ENCODE peak calls at places on chromosomes 3 and 15, in five cellular contexts. One of them, this sample, is unnamed.

GRCh38 chr15:50685976-50686467 is 575 bp downstream of the TRPM7 start:
- DNase-seq in SK-N-SH: peak
- DNase-seq in H1: peak
- DNase-seq in IMR-90: peak
- DNase-seq in HepG2: peak
- DNase-seq in this sample: peak

GRCh38 chr15:90571063-90571541 is 41.4 kb downstream of the CRTC3 start:
- DNase-seq in H1: no peak
- DNase-seq in HepG2: no peak
- DNase-seq in IMR-90: no peak
- DNase-seq in SK-N-SH: no peak
- DNase-seq in this sample: no peak

GRCh38 chr3:81363816-81364215 is 397.6 kb downstream of the GBE1 start:
- DNase-seq in IMR-90: no peak
- DNase-seq in SK-N-SH: no peak
- DNase-seq in HepG2: no peak
- DNase-seq in H1: no peak
- DNase-seq in this sample: no peak

GRCh38 chr3:65829228-65829627 is 209.5 kb downstream of the MAGI1 start:
- DNase-seq in SK-N-SH: no peak
- DNase-seq in IMR-90: no peak
- DNase-seq in H1: no peak
- DNase-seq in HepG2: no peak
- DNase-seq in this sample: no peak

GRCh38 chr15:94493176-94493575 is 261.8 kb downstream of the MCTP2 start:
- DNase-seq in HepG2: no peak
- DNase-seq in IMR-90: no peak
- DNase-seq in H1: no peak
- DNase-seq in SK-N-SH: no peak
- DNase-seq in this sample: no peak

GRCh38 chr3:133393691-133394474 is 6.0 kb upstream of the BFSP2 start:
- DNase-seq in H1: no peak
- DNase-seq in IMR-90: no peak
- DNase-seq in SK-N-SH: no peak
- DNase-seq in HepG2: no peak
- DNase-seq in this sample: no peak

GRCh38 chr3:76047368-76047767 is 262.0 kb upstream of the ZNF717 start:
- DNase-seq in IMR-90: no peak
- DNase-seq in HepG2: no peak
- DNase-seq in SK-N-SH: peak
- DNase-seq in H1: no peak
- DNase-seq in this sample: no peak

GRCh38 chr3:105402287-105402801 is 35.6 kb downstream of the ALCAM start:
- DNase-seq in H1: no peak
- DNase-seq in HepG2: no peak
- DNase-seq in SK-N-SH: no peak
- DNase-seq in IMR-90: peak
- DNase-seq in this sample: no peak

GRCh38 chr3:61483997-61484396 is 77.4 kb upstream of the PTPRG start:
- DNase-seq in HepG2: no peak
- DNase-seq in SK-N-SH: no peak
- DNase-seq in IMR-90: no peak
- DNase-seq in H1: no peak
- DNase-seq in this sample: no peak

GRCh38 chr3:195931582-195932273 is 23.4 kb upstream of the TNK2 start:
- DNase-seq in IMR-90: no peak
- DNase-seq in H1: no peak
- DNase-seq in HepG2: peak
- DNase-seq in SK-N-SH: no peak
- DNase-seq in this sample: no peak

GRCh38 chr15:45111390-45112142 is 2.4 kb downstream of the DUOX2 start:
- DNase-seq in HepG2: no peak
- DNase-seq in IMR-90: no peak
- DNase-seq in SK-N-SH: peak
- DNase-seq in H1: peak
- DNase-seq in this sample: no peak

GRCh38 chr3:52092891-52093290 is 36.5 kb upstream of the DUSP7 start:
- DNase-seq in IMR-90: no peak
- DNase-seq in H1: no peak
- DNase-seq in SK-N-SH: no peak
- DNase-seq in HepG2: no peak
- DNase-seq in this sample: no peak

GRCh38 chr15:33963831-33964664 is 4.2 kb upstream of the CHRM5 start:
- DNase-seq in HepG2: peak
- DNase-seq in H1: no peak
- DNase-seq in IMR-90: peak
- DNase-seq in SK-N-SH: peak
- DNase-seq in this sample: no peak

GRCh38 chr3:192273611-192274010 is 453.7 kb downstream of the FGF12 start:
- DNase-seq in SK-N-SH: no peak
- DNase-seq in HepG2: no peak
- DNase-seq in H1: no peak
- DNase-seq in IMR-90: no peak
- DNase-seq in this sample: no peak

GRCh38 chr3:134328147-134328591 is 46.1 kb downstream of the AMOTL2 start:
- DNase-seq in HepG2: no peak
- DNase-seq in SK-N-SH: no peak
- DNase-seq in H1: no peak
- DNase-seq in IMR-90: peak
- DNase-seq in this sample: no peak

GRCh38 chr15:62390793-62391543 is 225.9 kb upstream of the C2CD4B start:
- DNase-seq in SK-N-SH: peak
- DNase-seq in HepG2: peak
- DNase-seq in H1: peak
- DNase-seq in IMR-90: peak
- DNase-seq in this sample: no peak

GRCh38 chr3:69031635-69032034 is 18.2 kb upstream of the EOGT start:
- DNase-seq in H1: no peak
- DNase-seq in HepG2: no peak
- DNase-seq in IMR-90: no peak
- DNase-seq in SK-N-SH: no peak
- DNase-seq in this sample: no peak

GRCh38 chr3:161567962-161568361 is 71.4 kb downstream of the OTOL1 start:
- DNase-seq in H1: no peak
- DNase-seq in IMR-90: no peak
- DNase-seq in HepG2: no peak
- DNase-seq in SK-N-SH: no peak
- DNase-seq in this sample: no peak

GRCh38 chr3:45498532-45498931 is 96.0 kb upstream of the LIMD1 start:
- DNase-seq in HepG2: no peak
- DNase-seq in H1: no peak
- DNase-seq in SK-N-SH: no peak
- DNase-seq in IMR-90: no peak
- DNase-seq in this sample: no peak

GRCh38 chr3:197356741-197357140 is 58.3 kb upstream of the DLG1 start:
- DNase-seq in IMR-90: no peak
- DNase-seq in H1: no peak
- DNase-seq in HepG2: no peak
- DNase-seq in SK-N-SH: no peak
- DNase-seq in this sample: no peak

GRCh38 chr3:13584901-13585300 is 36.0 kb downstream of the FBLN2 start:
- DNase-seq in SK-N-SH: no peak
- DNase-seq in HepG2: no peak
- DNase-seq in H1: no peak
- DNase-seq in IMR-90: no peak
- DNase-seq in this sample: no peak

GRCh38 chr15:26359855-26360254 is 413.0 kb downstream of the GABRB3 start:
- DNase-seq in HepG2: no peak
- DNase-seq in SK-N-SH: no peak
- DNase-seq in H1: no peak
- DNase-seq in IMR-90: no peak
- DNase-seq in this sample: no peak

GRCh38 chr3:56923546-56924224 is 121.9 kb upstream of the ARHGEF3 start:
- DNase-seq in H1: no peak
- DNase-seq in IMR-90: peak
- DNase-seq in HepG2: no peak
- DNase-seq in SK-N-SH: no peak
- DNase-seq in this sample: no peak

GRCh38 chr3:192417012-192417411 is 310.3 kb downstream of the FGF12 start:
- DNase-seq in HepG2: no peak
- DNase-seq in SK-N-SH: no peak
- DNase-seq in H1: no peak
- DNase-seq in IMR-90: no peak
- DNase-seq in this sample: no peak

GRCh38 chr3:9396301-9396631 is 1.1 kb upstream of the SETD5 start:
- DNase-seq in IMR-90: peak
- DNase-seq in SK-N-SH: no peak
- DNase-seq in HepG2: no peak
- DNase-seq in H1: no peak
- DNase-seq in this sample: peak

GRCh38 chr15:69143756-69144436 is 16.5 kb upstream of the GLCE start:
- DNase-seq in IMR-90: no peak
- DNase-seq in SK-N-SH: no peak
- DNase-seq in H1: no peak
- DNase-seq in HepG2: no peak
- DNase-seq in this sample: no peak

GRCh38 chr3:177713921-177714900 is 516.9 kb upstream of the TBL1XR1 start:
- DNase-seq in SK-N-SH: peak
- DNase-seq in H1: no peak
- DNase-seq in IMR-90: no peak
- DNase-seq in HepG2: no peak
- DNase-seq in this sample: no peak

GRCh38 chr3:187728930-187729583 is 16.2 kb downstream of the BCL6 start:
- DNase-seq in IMR-90: no peak
- DNase-seq in SK-N-SH: no peak
- DNase-seq in H1: no peak
- DNase-seq in HepG2: no peak
- DNase-seq in this sample: no peak

GRCh38 chr3:9151240-9151639 is 98.2 kb downstream of the SRGAP3 start:
- DNase-seq in H1: no peak
- DNase-seq in IMR-90: no peak
- DNase-seq in HepG2: no peak
- DNase-seq in SK-N-SH: no peak
- DNase-seq in this sample: no peak

GRCh38 chr3:64188810-64189560 is 36.3 kb downstream of the PRICKLE2 start:
- DNase-seq in H1: no peak
- DNase-seq in SK-N-SH: no peak
- DNase-seq in HepG2: no peak
- DNase-seq in IMR-90: peak
- DNase-seq in this sample: no peak

GRCh38 chr3:64185436-64185835 is 39.8 kb downstream of the PRICKLE2 start:
- DNase-seq in IMR-90: no peak
- DNase-seq in H1: no peak
- DNase-seq in HepG2: no peak
- DNase-seq in SK-N-SH: no peak
- DNase-seq in this sample: no peak

GRCh38 chr3:64186667-64187064 is 38.6 kb downstream of the PRICKLE2 start:
- DNase-seq in IMR-90: no peak
- DNase-seq in SK-N-SH: no peak
- DNase-seq in HepG2: no peak
- DNase-seq in H1: no peak
- DNase-seq in this sample: no peak

GRCh38 chr3:64184621-64185020 is 40.6 kb downstream of the PRICKLE2 start:
- DNase-seq in HepG2: no peak
- DNase-seq in IMR-90: peak
- DNase-seq in SK-N-SH: no peak
- DNase-seq in H1: no peak
- DNase-seq in this sample: no peak

GRCh38 chr3:64187065-64187959 is 38.0 kb downstream of the PRICKLE2 start:
- DNase-seq in HepG2: peak
- DNase-seq in IMR-90: peak
- DNase-seq in SK-N-SH: no peak
- DNase-seq in H1: no peak
- DNase-seq in this sample: no peak
- H2AFZ ChIP-seq in HepG2: no peak
- H2AFZ ChIP-seq in IMR-90: peak
- H2AFZ ChIP-seq in SK-N-SH: no peak
- H2AFZ ChIP-seq in H1: no peak
- H2AFZ ChIP-seq in this sample: no peak

DNA sequence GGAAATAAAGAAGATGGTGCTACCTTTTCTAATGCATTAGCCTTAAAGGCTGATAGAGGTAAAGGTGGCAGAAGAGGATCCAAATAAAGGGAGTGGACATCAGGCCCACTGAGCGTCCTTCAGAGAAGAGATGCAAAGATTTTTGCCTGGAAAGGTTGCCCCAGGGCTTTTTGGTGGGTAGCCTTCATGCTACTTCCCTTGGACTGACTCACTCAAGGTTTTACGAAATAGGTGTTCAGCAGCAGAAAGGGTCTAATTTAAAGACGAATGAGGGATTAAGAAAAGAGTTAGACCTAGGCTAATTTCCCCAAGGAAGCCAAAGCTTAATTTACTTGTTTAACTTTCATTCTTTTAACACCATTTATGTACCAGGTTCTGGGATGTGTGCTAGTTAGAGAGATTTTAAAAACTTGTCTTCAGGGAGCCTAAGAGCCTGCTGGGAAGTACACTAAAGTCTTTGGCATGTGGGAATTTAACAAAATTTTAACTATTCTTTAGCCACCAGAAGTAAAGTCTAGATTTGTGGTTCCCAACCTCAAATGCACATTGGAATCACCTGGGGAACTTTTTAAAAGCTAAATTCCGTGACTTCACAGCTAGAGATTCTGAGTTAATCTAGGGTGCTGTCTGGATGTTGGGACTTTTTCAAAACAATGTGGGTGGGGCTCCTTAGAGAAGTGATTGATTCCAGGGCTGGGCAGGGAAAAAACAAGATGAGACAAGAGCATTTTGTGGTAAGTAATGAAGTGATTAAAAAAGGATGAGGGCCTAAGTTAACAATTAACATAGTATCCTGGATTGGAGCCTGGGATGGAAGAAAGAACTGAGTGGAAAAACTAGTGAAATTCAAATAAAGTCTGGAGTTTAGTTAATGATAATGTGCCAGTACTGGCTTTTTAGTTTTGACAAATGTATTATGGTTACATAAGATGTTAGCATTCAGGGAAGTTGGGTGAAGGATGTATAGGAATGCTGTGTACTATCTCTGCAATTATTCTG is 3.4 kb downstream of the IL20RB start:
- DNase-seq in SK-N-SH: no peak
- DNase-seq in IMR-90: no peak
- DNase-seq in HepG2: no peak
- DNase-seq in H1: no peak
- DNase-seq in this sample: no peak
- TF ChIP-seq RFX5 in SK-N-SH: no peak
- TF ChIP-seq RFX5 in IMR-90: no peak
- TF ChIP-seq RFX5 in HepG2: no peak
- TF ChIP-seq RFX5 in H1: no peak
- TF ChIP-seq RFX5 in this sample: no peak

GRCh38 chr15:39890640-39891039 is 29.4 kb downstream of the GPR176 start:
- DNase-seq in HepG2: no peak
- DNase-seq in H1: no peak
- DNase-seq in IMR-90: no peak
- DNase-seq in SK-N-SH: no peak
- DNase-seq in this sample: no peak
- TF ChIP-seq USF2 in HepG2: no peak
- TF ChIP-seq USF2 in H1: no peak
- TF ChIP-seq USF2 in IMR-90: no peak
- TF ChIP-seq USF2 in SK-N-SH: no peak
- TF ChIP-seq USF2 in this sample: no peak

DNA sequence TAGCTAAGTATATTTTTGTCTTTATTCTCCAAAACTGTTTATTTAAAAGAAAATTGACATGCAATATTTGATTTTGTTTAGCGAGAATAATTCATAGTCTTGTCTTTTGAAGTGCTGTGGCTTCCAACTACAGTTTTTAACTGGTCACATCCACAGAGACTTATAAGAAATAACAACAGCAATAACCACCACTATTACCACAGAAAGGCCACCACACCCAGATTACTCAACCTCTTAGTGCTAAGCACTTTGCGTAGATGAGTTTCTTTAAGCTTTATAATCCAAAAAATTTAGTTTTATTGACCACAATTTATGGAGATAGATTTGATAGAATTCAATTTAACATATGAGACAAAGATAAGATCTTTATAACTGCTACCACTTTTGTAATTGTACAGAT is 468.4 kb upstream of the UBE2E2 start:
- DNase-seq in HepG2: no peak
- DNase-seq in SK-N-SH: no peak
- DNase-seq in H1: no peak
- DNase-seq in IMR-90: no peak
- DNase-seq in this sample: no peak
- H2AFZ ChIP-seq in HepG2: no peak
- H2AFZ ChIP-seq in SK-N-SH: no peak
- H2AFZ ChIP-seq in H1: no peak
- H2AFZ ChIP-seq in IMR-90: no peak
- H2AFZ ChIP-seq in this sample: no peak

This sample was measured in GM12878.